ENCODE peak calls at places on chromosomes 1 and 21, in six cellular contexts. One of them, this sample, is unnamed.
A peak's percentile ranks its signal among the peaks of the same experiment; 100 is the strongest.

GRCh38 chr1:91564888-91565700 is 64.4 kb downstream of the CDC7 start:
- DNase-seq in thyroid gland: no peak
- DNase-seq in left ventricle myocardium inferior: no peak
- DNase-seq in heart right ventricle: no peak
- DNase-seq in endothelial cell of umbilical vein: no peak
- DNase-seq in psoas muscle: no peak
- DNase-seq in this sample: no peak

GRCh38 chr1:206544562-206545257 is 37.4 kb downstream of the RASSF5 start:
- DNase-seq in endothelial cell of umbilical vein: peak; percentile 64
- DNase-seq in psoas muscle: peak; percentile 72
- DNase-seq in thyroid gland: peak; percentile 82
- DNase-seq in left ventricle myocardium inferior: peak; percentile 68
- DNase-seq in heart right ventricle: peak; percentile 68
- DNase-seq in this sample: peak; percentile 71

GRCh38 chr1:209756608-209757445 is 974 bp downstream of the TRAF3IP3 start:
- DNase-seq in left ventricle myocardium inferior: no peak
- DNase-seq in psoas muscle: no peak
- DNase-seq in thyroid gland: no peak
- DNase-seq in endothelial cell of umbilical vein: no peak
- DNase-seq in heart right ventricle: no peak
- DNase-seq in this sample: no peak

GRCh38 chr1:215710340-215710971 is 143.4 kb downstream of the KCTD3 start:
- DNase-seq in psoas muscle: no peak
- DNase-seq in left ventricle myocardium inferior: no peak
- DNase-seq in thyroid gland: no peak
- DNase-seq in endothelial cell of umbilical vein: peak; percentile 3
- DNase-seq in heart right ventricle: no peak
- DNase-seq in this sample: peak; percentile 65

GRCh38 chr1:21620461-21620860 is 48.7 kb downstream of the RAP1GAP start:
- DNase-seq in left ventricle myocardium inferior: no peak
- DNase-seq in endothelial cell of umbilical vein: no peak
- DNase-seq in psoas muscle: no peak
- DNase-seq in thyroid gland: peak; percentile 64
- DNase-seq in heart right ventricle: no peak
- DNase-seq in this sample: no peak

GRCh38 chr21:45327458-45328197 is 39.9 kb upstream of the POFUT2 start:
- DNase-seq in endothelial cell of umbilical vein: no peak
- DNase-seq in thyroid gland: no peak
- DNase-seq in left ventricle myocardium inferior: peak; percentile 13
- DNase-seq in heart right ventricle: no peak
- DNase-seq in psoas muscle: no peak
- DNase-seq in this sample: peak; percentile 12

GRCh38 chr21:29538115-29538514 is 239.4 kb downstream of the BACH1 start:
- DNase-seq in psoas muscle: no peak
- DNase-seq in left ventricle myocardium inferior: no peak
- DNase-seq in thyroid gland: no peak
- DNase-seq in endothelial cell of umbilical vein: no peak
- DNase-seq in heart right ventricle: no peak
- DNase-seq in this sample: no peak

GRCh38 chr1:197918815-197919522 is 1.8 kb downstream of the LHX9 start:
- DNase-seq in psoas muscle: no peak
- DNase-seq in left ventricle myocardium inferior: no peak
- DNase-seq in endothelial cell of umbilical vein: peak; percentile 2
- DNase-seq in heart right ventricle: no peak
- DNase-seq in thyroid gland: no peak
- DNase-seq in this sample: no peak

GRCh38 chr1:117758444-117759316 is 152.8 kb downstream of the TENT5C start:
- DNase-seq in left ventricle myocardium inferior: peak; percentile 48
- DNase-seq in psoas muscle: peak; percentile 58
- DNase-seq in thyroid gland: peak; percentile 82
- DNase-seq in heart right ventricle: peak; percentile 71
- DNase-seq in endothelial cell of umbilical vein: peak; percentile 86
- DNase-seq in this sample: peak; percentile 86

GRCh38 chr1:112718691-112719418 is 3.7 kb upstream of the PPM1J start:
- DNase-seq in heart right ventricle: peak; percentile 78
- DNase-seq in left ventricle myocardium inferior: peak; percentile 75
- DNase-seq in psoas muscle: peak; percentile 86
- DNase-seq in endothelial cell of umbilical vein: peak; percentile 47
- DNase-seq in thyroid gland: peak; percentile 85
- DNase-seq in this sample: peak; percentile 94

GRCh38 chr1:68010543-68010942 is 39.9 kb downstream of the DIRAS3 start:
- DNase-seq in left ventricle myocardium inferior: no peak
- DNase-seq in psoas muscle: no peak
- DNase-seq in heart right ventricle: no peak
- DNase-seq in thyroid gland: no peak
- DNase-seq in endothelial cell of umbilical vein: peak; percentile 32
- DNase-seq in this sample: no peak

GRCh38 chr1:156080598-156081173 is 1.6 kb downstream of the MEX3A start:
- DNase-seq in heart right ventricle: no peak
- DNase-seq in left ventricle myocardium inferior: no peak
- DNase-seq in psoas muscle: no peak
- DNase-seq in thyroid gland: no peak
- DNase-seq in endothelial cell of umbilical vein: no peak
- DNase-seq in this sample: no peak

GRCh38 chr1:156081174-156082110 is 823 bp downstream of the MEX3A start:
- DNase-seq in heart right ventricle: no peak
- DNase-seq in psoas muscle: no peak
- DNase-seq in endothelial cell of umbilical vein: peak; percentile 37
- DNase-seq in left ventricle myocardium inferior: no peak
- DNase-seq in thyroid gland: no peak
- DNase-seq in this sample: no peak

GRCh38 chr1:156086256-156086662 is 4.0 kb upstream of the MEX3A start:
- DNase-seq in thyroid gland: peak; percentile 86
- DNase-seq in psoas muscle: no peak
- DNase-seq in left ventricle myocardium inferior: peak; percentile 50
- DNase-seq in heart right ventricle: no peak
- DNase-seq in endothelial cell of umbilical vein: peak; percentile 87
- DNase-seq in this sample: no peak

GRCh38 chr1:156082111-156083091 is at the start of gene MEX3A:
- DNase-seq in left ventricle myocardium inferior: peak; percentile 77
- DNase-seq in endothelial cell of umbilical vein: peak; percentile 87
- DNase-seq in heart right ventricle: peak; percentile 76
- DNase-seq in thyroid gland: peak; percentile 68
- DNase-seq in psoas muscle: peak; percentile 80
- DNase-seq in this sample: peak; percentile 89

GRCh38 chr1:156083800-156084790 is 1.8 kb upstream of the MEX3A start:
- DNase-seq in thyroid gland: no peak
- DNase-seq in left ventricle myocardium inferior: no peak
- DNase-seq in psoas muscle: no peak
- DNase-seq in heart right ventricle: no peak
- DNase-seq in endothelial cell of umbilical vein: no peak
- DNase-seq in this sample: no peak
- H3K9me3 ChIP-seq in thyroid gland: no peaks in the 10 kb centered on the region
- H3K9me3 ChIP-seq in left ventricle myocardium inferior: no peaks in the 10 kb centered on the region
- H3K9me3 ChIP-seq in psoas muscle: no peaks in the 10 kb centered on the region
- H3K9me3 ChIP-seq in heart right ventricle: no peaks in the 10 kb centered on the region
- H3K9me3 ChIP-seq in endothelial cell of umbilical vein: no peaks in the 10 kb centered on the region
- H3K9me3 ChIP-seq in this sample: no peaks in the 10 kb centered on the region

DNA sequence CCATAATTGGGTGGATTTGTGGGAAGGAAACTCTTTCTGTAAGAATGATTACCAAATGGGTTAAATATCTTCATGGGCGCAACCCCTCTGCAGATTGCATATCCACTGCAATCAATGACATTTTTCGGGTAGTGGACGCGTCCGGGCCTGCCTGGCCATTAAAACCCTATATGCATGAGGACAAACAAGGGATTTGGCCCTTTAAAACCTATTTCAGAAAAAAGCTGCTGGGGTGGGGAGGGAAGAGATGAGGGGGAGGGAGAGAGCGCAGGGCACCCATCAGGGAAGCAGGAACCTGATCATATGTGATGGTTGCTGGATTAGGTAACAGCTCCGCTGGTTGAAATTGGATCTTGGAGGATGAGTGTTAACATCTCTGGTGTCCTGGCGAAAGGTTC is 228.8 kb downstream of the PBX1 start:
- DNase-seq in left ventricle myocardium inferior: no peak
- DNase-seq in heart right ventricle: no peak
- DNase-seq in psoas muscle: no peak
- DNase-seq in thyroid gland: no peak
- DNase-seq in endothelial cell of umbilical vein: no peak
- DNase-seq in this sample: no peak
- H3K4me1 ChIP-seq in left ventricle myocardium inferior: peaks cover 74% of the 10 kb centered on the region
- H3K4me1 ChIP-seq in heart right ventricle: peaks cover 66% of the 10 kb centered on the region
- H3K4me1 ChIP-seq in psoas muscle: peaks cover 52% of the 10 kb centered on the region
- H3K4me1 ChIP-seq in thyroid gland: peaks cover 25% of the 10 kb centered on the region
- H3K4me1 ChIP-seq in endothelial cell of umbilical vein: no peaks in the 10 kb centered on the region
- H3K4me1 ChIP-seq in this sample: no peaks in the 10 kb centered on the region

DNA sequence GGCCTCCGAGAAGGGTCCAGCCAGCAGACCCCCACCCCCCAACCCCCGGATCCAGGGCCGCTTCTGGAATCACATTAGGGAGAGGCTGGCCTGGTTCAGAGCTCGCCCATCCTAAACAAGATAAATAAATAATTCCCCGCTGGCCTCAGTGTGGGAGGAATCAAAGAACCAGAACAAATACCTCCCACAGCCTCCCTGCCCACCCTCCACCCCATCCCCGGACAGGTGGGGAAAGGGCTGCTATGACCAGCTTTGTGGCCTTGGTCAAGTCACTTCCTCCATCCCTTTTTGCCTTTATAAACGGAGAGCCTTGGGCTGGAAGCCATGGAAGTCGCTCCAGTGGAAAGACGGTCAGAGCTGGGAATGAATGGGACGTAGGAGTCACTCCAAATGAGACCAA is 63.5 kb downstream of the MEF2D start:
- DNase-seq in psoas muscle: no peak
- DNase-seq in left ventricle myocardium inferior: no peak
- DNase-seq in heart right ventricle: no peak
- DNase-seq in thyroid gland: no peak
- DNase-seq in endothelial cell of umbilical vein: no peak
- DNase-seq in this sample: no peak
- H3K27me3 ChIP-seq in psoas muscle: peaks cover 7% of the 10 kb centered on the region
- H3K27me3 ChIP-seq in left ventricle myocardium inferior: peaks cover 100% of the 10 kb centered on the region
- H3K27me3 ChIP-seq in heart right ventricle: peaks cover 100% of the 10 kb centered on the region
- H3K27me3 ChIP-seq in thyroid gland: peaks cover 72% of the 10 kb centered on the region
- H3K27me3 ChIP-seq in endothelial cell of umbilical vein: peaks cover 100% of the 10 kb centered on the region
- H3K27me3 ChIP-seq in this sample: peaks cover 80% of the 10 kb centered on the region

DNA sequence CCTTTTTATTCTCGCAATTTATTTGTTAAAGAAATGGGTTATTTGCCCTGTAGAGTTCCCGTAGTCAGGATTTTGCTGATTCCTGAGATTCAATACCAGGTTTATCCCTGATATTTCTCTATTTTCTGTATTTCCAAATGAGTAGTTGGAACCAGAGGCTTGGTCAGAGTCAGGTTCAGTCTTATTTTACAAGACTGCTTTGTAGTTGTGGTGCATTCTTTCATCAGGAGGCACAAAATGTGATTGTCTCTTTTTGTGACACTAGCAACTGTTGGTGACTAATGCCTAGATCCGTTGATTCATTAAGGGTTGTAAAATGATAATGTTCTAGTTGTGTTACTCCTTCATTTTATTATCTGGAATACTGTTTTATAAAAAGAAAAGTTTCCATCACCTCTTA is 95.5 kb upstream of the TPTE start:
- DNase-seq in endothelial cell of umbilical vein: no peak
- DNase-seq in psoas muscle: no peak
- DNase-seq in heart right ventricle: no peak
- DNase-seq in thyroid gland: no peak
- DNase-seq in left ventricle myocardium inferior: no peak
- DNase-seq in this sample: no peak
- H3K9me3 ChIP-seq in endothelial cell of umbilical vein: peaks cover 39% of the 10 kb centered on the region
- H3K9me3 ChIP-seq in psoas muscle: peaks cover 8% of the 10 kb centered on the region
- H3K9me3 ChIP-seq in heart right ventricle: peaks cover 3% of the 10 kb centered on the region
- H3K9me3 ChIP-seq in thyroid gland: no peaks in the 10 kb centered on the region
- H3K9me3 ChIP-seq in left ventricle myocardium inferior: peaks cover 27% of the 10 kb centered on the region
- H3K9me3 ChIP-seq in this sample: peaks cover 9% of the 10 kb centered on the region

GRCh38 chr1:2586154-2587070 is at the start of gene PRXL2B:
- DNase-seq in thyroid gland: peak; percentile 100
- DNase-seq in endothelial cell of umbilical vein: peak; percentile 98
- DNase-seq in heart right ventricle: peak; percentile 99
- DNase-seq in psoas muscle: peak; percentile 99
- DNase-seq in left ventricle myocardium inferior: peak; percentile 100
- DNase-seq in this sample: peak; percentile 96
- H3K4me1 ChIP-seq in thyroid gland: peaks cover 25% of the 10 kb centered on the region
- H3K4me1 ChIP-seq in endothelial cell of umbilical vein: peaks cover 15% of the 10 kb centered on the region
- H3K4me1 ChIP-seq in heart right ventricle: peaks cover 21% of the 10 kb centered on the region
- H3K4me1 ChIP-seq in psoas muscle: peaks cover 3% of the 10 kb centered on the region
- H3K4me1 ChIP-seq in left ventricle myocardium inferior: peaks cover 40% of the 10 kb centered on the region
- H3K4me1 ChIP-seq in this sample: peaks cover 6% of the 10 kb centered on the region

GRCh38 chr1:154773551-154773950 is 96.5 kb downstream of the KCNN3 start:
- DNase-seq in psoas muscle: no peak
- DNase-seq in left ventricle myocardium inferior: no peak
- DNase-seq in thyroid gland: peak; percentile 89
- DNase-seq in heart right ventricle: no peak
- DNase-seq in endothelial cell of umbilical vein: no peak
- DNase-seq in this sample: no peak
- H3K27me3 ChIP-seq in psoas muscle: no peaks in the 10 kb centered on the region
- H3K27me3 ChIP-seq in left ventricle myocardium inferior: no peaks in the 10 kb centered on the region
- H3K27me3 ChIP-seq in thyroid gland: no peaks in the 10 kb centered on the region
- H3K27me3 ChIP-seq in heart right ventricle: no peaks in the 10 kb centered on the region
- H3K27me3 ChIP-seq in endothelial cell of umbilical vein: no peaks in the 10 kb centered on the region
- H3K27me3 ChIP-seq in this sample: no peaks in the 10 kb centered on the region

GRCh38 chr1:83043192-83043591 is 955.7 kb downstream of the TTLL7 start:
- DNase-seq in left ventricle myocardium inferior: no peak
- DNase-seq in psoas muscle: no peak
- DNase-seq in thyroid gland: no peak
- DNase-seq in heart right ventricle: no peak
- DNase-seq in endothelial cell of umbilical vein: no peak
- DNase-seq in this sample: no peak
- H3K9me3 ChIP-seq in left ventricle myocardium inferior: no peaks in the 10 kb centered on the region
- H3K9me3 ChIP-seq in psoas muscle: no peaks in the 10 kb centered on the region
- H3K9me3 ChIP-seq in thyroid gland: no peaks in the 10 kb centered on the region
- H3K9me3 ChIP-seq in heart right ventricle: no peaks in the 10 kb centered on the region
- H3K9me3 ChIP-seq in endothelial cell of umbilical vein: no peaks in the 10 kb centered on the region
- H3K9me3 ChIP-seq in this sample: no peaks in the 10 kb centered on the region

DNA sequence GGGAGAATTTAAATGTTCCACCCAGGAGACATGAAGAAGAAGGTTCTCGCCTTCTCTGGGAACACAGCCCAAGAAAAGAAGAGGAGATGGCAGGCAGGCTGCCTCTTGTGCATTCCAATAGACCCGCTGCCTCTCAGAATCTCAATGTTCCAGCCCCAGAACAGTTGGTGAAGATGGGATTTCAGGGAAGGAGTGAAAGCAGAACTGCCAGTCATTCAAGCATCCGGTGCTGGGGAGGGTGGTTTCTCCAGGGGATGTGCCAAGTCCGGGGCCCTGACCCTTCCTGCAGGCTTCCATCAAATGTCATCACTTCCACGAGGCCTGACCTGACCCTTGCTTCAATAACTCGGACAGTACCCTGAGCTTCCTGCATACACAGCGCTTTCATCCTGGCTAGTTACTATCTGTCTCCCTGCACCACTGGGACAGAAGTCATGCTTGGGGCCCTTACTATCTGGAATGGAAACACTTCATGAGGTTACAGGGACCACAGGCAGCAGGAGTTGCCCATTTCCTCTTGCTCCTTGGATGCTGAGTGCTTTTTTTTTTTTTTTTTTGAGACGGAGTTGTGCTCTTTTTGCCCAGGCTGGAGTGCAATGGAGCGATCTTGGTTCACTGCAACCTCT is 386.6 kb upstream of the POU3F1 start:
- DNase-seq in psoas muscle: no peak
- DNase-seq in heart right ventricle: no peak
- DNase-seq in thyroid gland: no peak
- DNase-seq in endothelial cell of umbilical vein: no peak
- DNase-seq in left ventricle myocardium inferior: no peak
- DNase-seq in this sample: no peak
- H3K4me1 ChIP-seq in psoas muscle: no peaks in the 10 kb centered on the region
- H3K4me1 ChIP-seq in heart right ventricle: no peaks in the 10 kb centered on the region
- H3K4me1 ChIP-seq in thyroid gland: no peaks in the 10 kb centered on the region
- H3K4me1 ChIP-seq in endothelial cell of umbilical vein: no peaks in the 10 kb centered on the region
- H3K4me1 ChIP-seq in left ventricle myocardium inferior: no peaks in the 10 kb centered on the region
- H3K4me1 ChIP-seq in this sample: no peaks in the 10 kb centered on the region

DNA sequence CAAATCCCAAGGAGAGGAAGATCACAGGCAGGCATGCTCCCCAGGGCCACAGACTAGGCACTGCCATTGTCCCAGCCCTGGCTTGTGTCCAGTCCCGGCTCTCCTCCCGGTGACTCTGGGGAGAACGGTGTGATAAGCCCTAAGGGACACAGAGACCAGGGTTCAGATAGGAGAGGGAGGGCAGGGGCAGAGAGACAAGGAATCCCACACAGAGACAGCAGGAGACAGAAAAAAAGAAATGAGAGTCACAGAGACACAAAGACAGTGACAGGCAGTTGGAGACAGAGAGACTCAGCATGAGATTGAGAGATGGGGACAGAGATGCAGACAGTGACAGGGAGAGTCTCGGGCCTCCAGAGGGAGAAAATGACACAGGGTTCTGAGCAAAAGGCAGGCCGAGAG is 361 bp downstream of the INSRR start:
- DNase-seq in thyroid gland: no peak
- DNase-seq in left ventricle myocardium inferior: peak; percentile 44
- DNase-seq in psoas muscle: no peak
- DNase-seq in heart right ventricle: peak; percentile 25
- DNase-seq in endothelial cell of umbilical vein: no peak
- DNase-seq in this sample: peak; percentile 77
- H3K27me3 ChIP-seq in thyroid gland: peaks cover 20% of the 10 kb centered on the region
- H3K27me3 ChIP-seq in left ventricle myocardium inferior: peaks cover 69% of the 10 kb centered on the region
- H3K27me3 ChIP-seq in psoas muscle: no peaks in the 10 kb centered on the region
- H3K27me3 ChIP-seq in heart right ventricle: peaks cover 53% of the 10 kb centered on the region
- H3K27me3 ChIP-seq in endothelial cell of umbilical vein: peaks cover 39% of the 10 kb centered on the region
- H3K27me3 ChIP-seq in this sample: peaks cover 4% of the 10 kb centered on the region

This sample was measured in BE2C.